ENCODE peak calls at places on chromosome 11, in six cellular contexts. One of them, this sample, is unnamed.

GRCh38 chr11:44456544-44457270 is 108.8 kb upstream of the CD82 start:
- DNase-seq in K562: no peak
- DNase-seq in fibroblast of lung: no peak
- DNase-seq in brain microvascular endothelial cell: no peak
- DNase-seq in foreskin fibroblast: no peak
- DNase-seq in spleen: no peak
- DNase-seq in this sample: peak; percentile 3

GRCh38 chr11:68256331-68256741 is 15.4 kb downstream of the C11orf24 start:
- DNase-seq in K562: no peak
- DNase-seq in spleen: no peak
- DNase-seq in fibroblast of lung: no peak
- DNase-seq in foreskin fibroblast: peak; percentile 40
- DNase-seq in brain microvascular endothelial cell: peak; percentile 63
- DNase-seq in this sample: no peak

GRCh38 chr11:107695446-107695845 is 16.4 kb downstream of the SLN start:
- DNase-seq in brain microvascular endothelial cell: no peak
- DNase-seq in K562: no peak
- DNase-seq in spleen: no peak
- DNase-seq in foreskin fibroblast: peak; percentile 21
- DNase-seq in fibroblast of lung: no peak
- DNase-seq in this sample: no peak

GRCh38 chr11:122656073-122656630 is 630 bp downstream of the UBASH3B start:
- DNase-seq in spleen: peak; percentile 93
- DNase-seq in foreskin fibroblast: no peak
- DNase-seq in brain microvascular endothelial cell: no peak
- DNase-seq in fibroblast of lung: peak; percentile 60
- DNase-seq in K562: peak; percentile 29
- DNase-seq in this sample: peak; percentile 35

GRCh38 chr11:3686751-3687150 is 15.6 kb upstream of the CHRNA10 start:
- DNase-seq in spleen: no peak
- DNase-seq in fibroblast of lung: no peak
- DNase-seq in brain microvascular endothelial cell: peak; percentile 48
- DNase-seq in foreskin fibroblast: no peak
- DNase-seq in K562: no peak
- DNase-seq in this sample: no peak

GRCh38 chr11:114563077-114563476 is 3.4 kb upstream of the NXPE1 start:
- DNase-seq in foreskin fibroblast: peak; percentile 28
- DNase-seq in spleen: no peak
- DNase-seq in K562: no peak
- DNase-seq in fibroblast of lung: no peak
- DNase-seq in brain microvascular endothelial cell: no peak
- DNase-seq in this sample: no peak

GRCh38 chr11:44574620-44575287 is 9.3 kb downstream of the CD82 start:
- DNase-seq in spleen: peak; percentile 16
- DNase-seq in brain microvascular endothelial cell: peak; percentile 92
- DNase-seq in foreskin fibroblast: peak; percentile 92
- DNase-seq in K562: no peak
- DNase-seq in fibroblast of lung: peak; percentile 92
- DNase-seq in this sample: peak; percentile 72

GRCh38 chr11:3341298-3341697 is 37.6 kb downstream of the ZNF195 start:
- DNase-seq in fibroblast of lung: peak; percentile 32
- DNase-seq in K562: peak; percentile 61
- DNase-seq in foreskin fibroblast: peak; percentile 16
- DNase-seq in brain microvascular endothelial cell: peak; percentile 20
- DNase-seq in spleen: no peak
- DNase-seq in this sample: peak; percentile 47

GRCh38 chr11:119607726-119608125 is 121.3 kb downstream of the NECTIN1 start:
- DNase-seq in fibroblast of lung: no peak
- DNase-seq in foreskin fibroblast: no peak
- DNase-seq in K562: no peak
- DNase-seq in spleen: no peak
- DNase-seq in brain microvascular endothelial cell: no peak
- DNase-seq in this sample: no peak

GRCh38 chr11:9180784-9181183 is 84.4 kb downstream of the DENND5A start:
- DNase-seq in brain microvascular endothelial cell: no peak
- DNase-seq in K562: no peak
- DNase-seq in fibroblast of lung: no peak
- DNase-seq in foreskin fibroblast: no peak
- DNase-seq in spleen: no peak
- DNase-seq in this sample: no peak

GRCh38 chr11:5809905-5810792 is 1.4 kb downstream of the OR52N2 start:
- DNase-seq in K562: peak; percentile 42
- DNase-seq in fibroblast of lung: no peak
- DNase-seq in brain microvascular endothelial cell: no peak
- DNase-seq in spleen: no peak
- DNase-seq in foreskin fibroblast: no peak
- DNase-seq in this sample: no peak

GRCh38 chr11:78768345-78768744 is 193.7 kb upstream of the NARS2 start:
- DNase-seq in spleen: no peak
- DNase-seq in K562: no peak
- DNase-seq in fibroblast of lung: no peak
- DNase-seq in foreskin fibroblast: no peak
- DNase-seq in brain microvascular endothelial cell: no peak
- DNase-seq in this sample: no peak

GRCh38 chr11:2927851-2928604 is 1.2 kb downstream of the PHLDA2 start:
- DNase-seq in spleen: peak; percentile 67
- DNase-seq in K562: peak; percentile 39
- DNase-seq in fibroblast of lung: peak; percentile 51
- DNase-seq in brain microvascular endothelial cell: no peak
- DNase-seq in foreskin fibroblast: no peak
- DNase-seq in this sample: no peak

GRCh38 chr11:108663154-108663877 is 1.6 kb upstream of the DDX10 start:
- DNase-seq in foreskin fibroblast: no peak
- DNase-seq in K562: no peak
- DNase-seq in fibroblast of lung: no peak
- DNase-seq in brain microvascular endothelial cell: no peak
- DNase-seq in spleen: no peak
- DNase-seq in this sample: peak; percentile 65

GRCh38 chr11:65468874-65469333 is 29.9 kb upstream of the MALAT1 start:
- DNase-seq in K562: peak; percentile 80
- DNase-seq in brain microvascular endothelial cell: no peak
- DNase-seq in fibroblast of lung: no peak
- DNase-seq in foreskin fibroblast: no peak
- DNase-seq in spleen: peak; percentile 91
- DNase-seq in this sample: peak; percentile 90

GRCh38 chr11:96228911-96229310 is 114.1 kb downstream of the MAML2 start:
- DNase-seq in fibroblast of lung: no peak
- DNase-seq in foreskin fibroblast: no peak
- DNase-seq in brain microvascular endothelial cell: no peak
- DNase-seq in K562: no peak
- DNase-seq in spleen: no peak
- DNase-seq in this sample: no peak

GRCh38 chr11:67119577-67120391 is 721 bp downstream of the KDM2A start:
- DNase-seq in foreskin fibroblast: peak; percentile 8
- DNase-seq in brain microvascular endothelial cell: no peak
- DNase-seq in K562: peak; percentile 63
- DNase-seq in fibroblast of lung: no peak
- DNase-seq in spleen: peak; percentile 84
- DNase-seq in this sample: peak; percentile 42

GRCh38 chr11:102983491-102983890 is 28.0 kb upstream of the MMP13 start:
- DNase-seq in spleen: no peak
- DNase-seq in fibroblast of lung: peak; percentile 59
- DNase-seq in brain microvascular endothelial cell: no peak
- DNase-seq in foreskin fibroblast: no peak
- DNase-seq in K562: no peak
- DNase-seq in this sample: no peak

GRCh38 chr11:90204832-90205646 is 17.8 kb downstream of the CHORDC1 start:
- DNase-seq in K562: peak; percentile 41
- DNase-seq in spleen: no peak
- DNase-seq in brain microvascular endothelial cell: peak; percentile 42
- DNase-seq in foreskin fibroblast: peak; percentile 15
- DNase-seq in fibroblast of lung: peak; percentile 75
- DNase-seq in this sample: peak; percentile 63

GRCh38 chr11:3091846-3092602 is 34.8 kb upstream of the CARS1 start:
- DNase-seq in fibroblast of lung: peak; percentile 49
- DNase-seq in brain microvascular endothelial cell: peak; percentile 37
- DNase-seq in K562: peak; percentile 88
- DNase-seq in foreskin fibroblast: no peak
- DNase-seq in spleen: peak; percentile 93
- DNase-seq in this sample: peak; percentile 78

GRCh38 chr11:124898711-124899110 is 1.0 kb upstream of the ROBO4 start:
- DNase-seq in spleen: peak; percentile 84
- DNase-seq in foreskin fibroblast: peak; percentile 84
- DNase-seq in K562: no peak
- DNase-seq in brain microvascular endothelial cell: no peak
- DNase-seq in fibroblast of lung: peak; percentile 79
- DNase-seq in this sample: no peak

GRCh38 chr11:47443817-47444216 is 5.1 kb downstream of the RAPSN start:
- DNase-seq in spleen: no peak
- DNase-seq in foreskin fibroblast: no peak
- DNase-seq in brain microvascular endothelial cell: no peak
- DNase-seq in fibroblast of lung: no peak
- DNase-seq in K562: no peak
- DNase-seq in this sample: no peak
- H3K4me3 ChIP-seq in spleen: no peak overlapping the region
- H3K4me3 ChIP-seq in foreskin fibroblast: no peak overlapping the region
- H3K4me3 ChIP-seq in brain microvascular endothelial cell: no peak overlapping the region
- H3K4me3 ChIP-seq in fibroblast of lung: no peak overlapping the region
- H3K4me3 ChIP-seq in K562: no peak overlapping the region
- H3K4me3 ChIP-seq in this sample: no peak overlapping the region

GRCh38 chr11:117221775-117222517 is 9.9 kb downstream of the PCSK7 start:
- DNase-seq in spleen: no peak
- DNase-seq in brain microvascular endothelial cell: no peak
- DNase-seq in foreskin fibroblast: peak; percentile 72
- DNase-seq in K562: no peak
- DNase-seq in fibroblast of lung: peak; percentile 85
- DNase-seq in this sample: no peak

GRCh38 chr11:117219455-117219854 is 12.4 kb downstream of the PCSK7 start:
- DNase-seq in brain microvascular endothelial cell: no peak
- DNase-seq in spleen: no peak
- DNase-seq in fibroblast of lung: no peak
- DNase-seq in K562: no peak
- DNase-seq in foreskin fibroblast: no peak
- DNase-seq in this sample: no peak

GRCh38 chr11:117220999-117221774 is 10.7 kb downstream of the PCSK7 start:
- DNase-seq in K562: no peak
- DNase-seq in spleen: no peak
- DNase-seq in fibroblast of lung: peak; percentile 60
- DNase-seq in brain microvascular endothelial cell: no peak
- DNase-seq in foreskin fibroblast: no peak
- DNase-seq in this sample: no peak

GRCh38 chr11:117219995-117220394 is 11.9 kb downstream of the PCSK7 start:
- DNase-seq in K562: peak; percentile 55
- DNase-seq in foreskin fibroblast: no peak
- DNase-seq in brain microvascular endothelial cell: no peak
- DNase-seq in spleen: no peak
- DNase-seq in fibroblast of lung: no peak
- DNase-seq in this sample: no peak

GRCh38 chr11:117220568-117220967 is 11.3 kb downstream of the PCSK7 start:
- DNase-seq in spleen: no peak
- DNase-seq in fibroblast of lung: no peak
- DNase-seq in K562: no peak
- DNase-seq in foreskin fibroblast: no peak
- DNase-seq in brain microvascular endothelial cell: no peak
- DNase-seq in this sample: no peak
- TF ChIP-seq CTCF in spleen: no peak
- TF ChIP-seq CTCF in fibroblast of lung: no peak
- TF ChIP-seq CTCF in K562: no peak
- TF ChIP-seq CTCF in foreskin fibroblast: no peak
- TF ChIP-seq CTCF in brain microvascular endothelial cell: no peak
- TF ChIP-seq CTCF in this sample: no peak

DNA sequence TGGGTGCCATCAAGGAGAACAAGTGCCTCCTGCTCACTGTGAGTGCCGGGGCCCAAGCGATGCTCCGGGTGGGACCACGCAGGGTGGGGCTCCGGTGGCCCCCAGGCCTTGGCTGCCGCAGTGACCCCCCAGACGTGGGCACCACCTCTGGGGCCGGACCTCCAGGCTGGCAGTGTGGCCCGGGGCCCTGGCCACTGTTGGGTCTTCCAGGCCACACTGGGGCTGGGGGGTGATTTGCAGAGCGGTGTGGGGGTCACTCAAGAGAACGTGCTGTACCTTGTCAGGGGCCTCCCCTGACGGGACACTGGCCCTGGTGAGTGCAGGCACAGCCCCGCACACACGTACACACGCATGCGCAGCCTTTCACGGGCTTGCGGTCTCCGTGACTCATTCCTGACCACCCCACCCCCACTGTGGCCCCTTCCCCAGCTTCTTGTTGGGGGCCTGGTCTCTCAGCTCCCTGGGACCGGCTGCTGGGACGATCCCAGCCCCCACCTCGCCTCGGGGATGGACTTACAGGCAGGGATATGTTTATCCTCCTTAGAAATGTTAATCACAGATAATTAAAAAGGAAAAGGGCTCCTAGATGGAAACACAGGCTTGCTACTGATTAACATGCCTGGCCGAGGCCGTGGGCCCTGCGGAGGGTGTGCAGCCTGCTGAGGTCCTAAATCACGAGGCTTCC is 20.2 kb downstream of the TSPAN4 start:
- DNase-seq in fibroblast of lung: no peak
- DNase-seq in brain microvascular endothelial cell: no peak
- DNase-seq in K562: no peak
- DNase-seq in spleen: no peak
- DNase-seq in foreskin fibroblast: no peak
- DNase-seq in this sample: no peak
- H3K4me3 ChIP-seq in fibroblast of lung: no peak overlapping the region
- H3K4me3 ChIP-seq in brain microvascular endothelial cell: no peak overlapping the region
- H3K4me3 ChIP-seq in K562: no peak overlapping the region
- H3K4me3 ChIP-seq in spleen: no peak overlapping the region
- H3K4me3 ChIP-seq in foreskin fibroblast: no peak overlapping the region
- H3K4me3 ChIP-seq in this sample: no peak overlapping the region

GRCh38 chr11:85464283-85464682 is 162.9 kb downstream of the DLG2 start:
- DNase-seq in foreskin fibroblast: no peak
- DNase-seq in K562: no peak
- DNase-seq in brain microvascular endothelial cell: no peak
- DNase-seq in spleen: no peak
- DNase-seq in fibroblast of lung: no peak
- DNase-seq in this sample: no peak
- TF ChIP-seq CTCF in foreskin fibroblast: no peak
- TF ChIP-seq CTCF in K562: no peak
- TF ChIP-seq CTCF in brain microvascular endothelial cell: no peak
- TF ChIP-seq CTCF in spleen: no peak
- TF ChIP-seq CTCF in fibroblast of lung: no peak
- TF ChIP-seq CTCF in this sample: no peak

DNA sequence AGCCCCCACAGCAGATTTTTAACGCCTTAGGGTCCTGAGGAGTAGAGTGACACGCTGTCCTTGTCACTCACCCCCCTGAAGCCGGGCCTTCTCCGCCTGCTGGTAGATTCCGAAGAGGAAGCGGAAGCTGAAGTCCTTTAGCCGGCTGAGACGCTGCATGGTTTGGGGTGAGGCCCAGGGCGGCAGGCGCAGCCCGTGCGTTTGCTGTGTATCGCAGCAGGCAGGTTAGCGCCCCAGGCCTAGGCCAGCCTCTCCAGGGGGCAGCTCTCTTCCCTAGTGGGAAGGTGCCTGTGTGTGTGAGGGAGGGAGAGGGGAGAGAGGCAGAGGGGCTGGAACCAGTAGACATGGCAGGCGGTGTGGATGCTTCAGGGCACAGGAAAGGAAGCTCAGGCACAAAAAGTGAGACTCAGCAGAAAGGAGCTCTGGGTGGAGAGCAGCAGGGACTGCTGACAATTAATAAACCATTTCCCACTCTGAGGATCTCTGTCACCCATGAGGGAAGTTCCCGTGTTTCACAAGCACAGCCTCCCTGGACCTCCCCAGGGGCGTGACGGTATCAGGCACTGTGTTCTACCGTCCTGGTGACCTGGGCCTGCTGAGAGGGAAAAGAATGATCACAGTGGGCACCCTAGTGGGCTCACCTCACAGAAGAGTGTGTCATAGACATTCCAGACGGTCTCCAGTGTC is 3.8 kb downstream of the ACP2 start:
- DNase-seq in brain microvascular endothelial cell: no peak
- DNase-seq in foreskin fibroblast: no peak
- DNase-seq in K562: no peak
- DNase-seq in fibroblast of lung: no peak
- DNase-seq in spleen: no peak
- DNase-seq in this sample: no peak
- H3K4me3 ChIP-seq in brain microvascular endothelial cell: no peak overlapping the region
- H3K4me3 ChIP-seq in foreskin fibroblast: no peak overlapping the region
- H3K4me3 ChIP-seq in K562: no peak overlapping the region
- H3K4me3 ChIP-seq in fibroblast of lung: no peak overlapping the region
- H3K4me3 ChIP-seq in spleen: no peak overlapping the region
- H3K4me3 ChIP-seq in this sample: no peak overlapping the region